ENCODE peak calls at places on chromosomes 11 and 22, in ten cellular contexts. M is heart left ventricle; Z is pancreas; N is IMR-90; G is fibroblast of lung; K is SJSA1; C is body of pancreas; I is kidney; R is CD8-positive, alpha-beta T cell; B is lower lobe of right lung. Y is an unnamed sample.

GRCh38 chr22:19036523-19037273 is 85.5 kb downstream of the DGCR2 start:
- DNase-seq in M (no peak), Z (no peak), N (peak; percentile 11), G (peak; percentile 12), K (no peak), C (no peak), I (peak; percentile 67), R (no peak), B (peak; percentile 38), Y (no peak)

GRCh38 chr11:102513869-102514268 is 16.7 kb downstream of the MMP7 start:
- DNase-seq in M (no peak), Z (peak; percentile 21), N (peak; percentile 34), G (peak; percentile 78), K (no peak), C (peak; percentile 33), I (no peak), R (no peak), B (peak; percentile 51), Y (no peak)

GRCh38 chr11:86047275-86047991 is 21.5 kb downstream of the PICALM start:
- DNase-seq in M (no peak), Z (no peak), N (peak; percentile 54), G (peak; percentile 73), K (no peak), C (no peak), I (no peak), R (no peak), B (no peak), Y (no peak)

GRCh38 chr11:70699294-70700221 is 301.2 kb downstream of the CTTN start:
- DNase-seq in M (no peak), Z (no peak), N (no peak), G (no peak), K (no peak), C (no peak), I (peak; percentile 21), R (no peak), B (no peak), Y (no peak)

GRCh38 chr22:46593211-46593676 is 26.9 kb upstream of the GRAMD4 start:
- DNase-seq in M (no peak), Z (no peak), N (no peak), G (no peak), K (no peak), C (peak; percentile 66), I (peak; percentile 82), R (no peak), B (peak; percentile 80), Y (no peak)

GRCh38 chr11:118872403-118872821 is 11.3 kb upstream of the CXCR5 start:
- DNase-seq in M (no peak), Z (no peak), N (no peak), G (no peak), K (no peak), C (no peak), I (no peak), R (no peak), B (no peak), Y (peak; percentile 66)

GRCh38 chr22:47032091-47032943 is 269.9 kb downstream of the TBC1D22A start:
- DNase-seq in M (peak; percentile 21), Z (peak; percentile 76), N (no peak), G (no peak), K (no peak), C (peak; percentile 79), I (peak; percentile 73), R (no peak), B (peak; percentile 75), Y (no peak)

GRCh38 chr11:112525844-112526590 is 265.4 kb upstream of the PLET1 start:
- DNase-seq in M (no peak), Z (no peak), N (no peak), G (no peak), K (no peak), C (no peak), I (no peak), R (no peak), B (no peak), Y (no peak)

GRCh38 chr11:111851636-111852035 is 19.7 kb downstream of the ALG9 start:
- DNase-seq in M (no peak), Z (no peak), N (peak; percentile 35), G (peak; percentile 51), K (no peak), C (no peak), I (no peak), R (no peak), B (no peak), Y (no peak)

GRCh38 chr11:100525635-100526034 is 161.5 kb upstream of the ARHGAP42 start:
- DNase-seq in M (no peak), Z (no peak), N (no peak), G (no peak), K (no peak), C (no peak), I (no peak), R (no peak), B (no peak), Y (no peak)

GRCh38 chr11:128515766-128516466 is 71.4 kb downstream of the ETS1 start:
- DNase-seq in M (no peak), Z (no peak), N (no peak), G (no peak), K (no peak), C (no peak), I (no peak), R (no peak), B (no peak), Y (no peak)
- H3K4me1 ChIP-seq in M (peaks cover 93% of the 10 kb centered on the region), Z (peaks cover 20% of the 10 kb centered on the region), N (peaks cover 28% of the 10 kb centered on the region), G (peaks cover 22% of the 10 kb centered on the region), K (peaks cover 60% of the 10 kb centered on the region), C (peaks cover 62% of the 10 kb centered on the region), I (peaks cover 34% of the 10 kb centered on the region), R (peaks cover 37% of the 10 kb centered on the region), B (peaks cover 76% of the 10 kb centered on the region), Y (peaks cover 36% of the 10 kb centered on the region)

DNA sequence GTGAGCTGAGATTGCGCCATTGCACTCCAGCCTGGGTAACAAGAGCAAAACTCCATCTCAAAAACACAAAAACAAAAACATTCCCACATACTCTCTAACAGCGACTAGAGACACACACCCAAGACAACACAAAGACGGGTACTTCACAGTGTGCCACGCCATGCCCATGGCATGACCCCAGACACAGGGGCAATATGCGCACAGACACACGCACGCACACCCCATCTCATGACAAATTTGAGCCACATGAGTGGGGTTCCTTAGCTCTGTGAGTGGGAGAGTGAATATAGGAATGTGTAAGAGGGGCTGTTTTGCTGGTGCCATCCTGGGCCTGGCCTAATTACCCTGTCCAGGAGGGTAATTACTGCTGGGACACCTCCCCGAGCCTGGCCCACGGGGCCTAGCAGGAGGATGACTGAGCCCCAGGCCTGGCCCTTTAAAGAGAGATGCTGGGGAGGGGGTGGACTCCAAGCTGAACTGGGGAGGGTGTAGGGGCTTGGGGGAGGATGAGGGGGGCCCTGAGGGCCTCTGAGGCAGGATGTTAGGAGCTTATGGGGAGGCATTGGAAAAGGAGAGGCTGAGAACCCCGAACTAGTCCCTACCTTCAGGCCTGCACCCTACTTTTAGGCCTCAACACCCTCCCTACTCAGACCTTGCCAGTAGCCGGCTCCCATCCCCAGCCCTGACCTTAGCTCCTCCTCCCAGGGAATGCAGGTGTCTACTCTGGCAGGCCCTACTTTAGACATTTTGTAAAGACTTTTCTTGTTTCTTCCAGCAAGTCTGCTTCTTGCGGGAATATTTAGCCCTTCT is 1.5 kb downstream of the LTBP3 start:
- DNase-seq in M (no peak), Z (no peak), N (no peak), G (no peak), K (no peak), C (no peak), I (no peak), R (no peak), B (no peak), Y (no peak)
- H3K27ac ChIP-seq in M (peak overlapping the region; percentile 96), Z (peak overlapping the region; percentile 86), N (peak overlapping the region; percentile 77), G (peak overlapping the region; percentile 68), K (no peak overlapping the region), C (peak overlapping the region; percentile 86), I (peak overlapping the region; percentile 58), R (peak overlapping the region; percentile 30), B (peak overlapping the region; percentile 90), Y (peak overlapping the region; percentile 100)

GRCh38 chr11:123798513-123799252 is 7.5 kb downstream of the OR6M1 start:
- DNase-seq in M (no peak), Z (peak; percentile 43), N (no peak), G (no peak), K (no peak), C (peak; percentile 81), I (peak; percentile 23), R (no peak), B (no peak), Y (no peak)
- H3K4me1 ChIP-seq in M (no peaks in the 10 kb centered on the region), Z (peaks cover 12% of the 10 kb centered on the region), N (no peaks in the 10 kb centered on the region), G (no peaks in the 10 kb centered on the region), K (no peaks in the 10 kb centered on the region), C (peaks cover 71% of the 10 kb centered on the region), I (no peaks in the 10 kb centered on the region), R (no peaks in the 10 kb centered on the region), B (no peaks in the 10 kb centered on the region), Y (no peaks in the 10 kb centered on the region)

DNA sequence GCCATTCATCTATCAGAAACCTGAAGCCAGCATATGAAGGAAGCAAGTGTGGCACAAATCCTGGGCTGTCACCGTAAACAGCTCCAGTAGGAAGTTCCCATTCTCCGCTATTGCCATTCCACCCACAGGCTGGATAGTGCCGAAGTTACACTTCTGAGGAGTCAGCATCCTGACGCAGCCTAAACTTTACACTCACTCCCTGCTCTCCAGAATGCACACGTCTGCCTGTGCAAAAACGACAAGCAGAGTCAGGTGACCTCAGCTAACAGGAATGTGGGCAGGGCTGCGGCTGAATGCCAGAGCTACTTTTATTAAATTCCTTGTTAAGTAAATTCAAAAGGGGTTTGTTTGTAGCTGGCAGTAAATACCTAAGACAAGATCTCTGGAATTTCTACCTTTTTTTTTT is 33.7 kb downstream of the NFRKB start:
- DNase-seq in M (peak; percentile 49), Z (peak; percentile 59), N (peak; percentile 96), G (peak; percentile 90), K (peak; percentile 93), C (peak; percentile 80), I (no peak), R (no peak), B (peak; percentile 82), Y (peak; percentile 61)
- H3K27ac ChIP-seq in M (no peak overlapping the region), Z (peak overlapping the region; percentile 46), N (peak overlapping the region; percentile 3), G (no peak overlapping the region), K (peak overlapping the region; percentile 94), C (peak overlapping the region; percentile 79), I (peak overlapping the region; percentile 84), R (no peak overlapping the region), B (peak overlapping the region; percentile 77), Y (no peak overlapping the region)